ENCODE peak calls at places on chromosomes 2 and 18, in eight cellular contexts. One of them, this sample, is unnamed.

GRCh38 chr2:73103018-73103542 is 9.7 kb downstream of the RAB11FIP5 start:
- DNase-seq in endodermal cell: peak
- DNase-seq in IMR-90: no peak
- DNase-seq in body of pancreas: no peak
- DNase-seq in right cardiac atrium: peak
- DNase-seq in left ventricle myocardium inferior: no peak
- DNase-seq in heart left ventricle: no peak
- DNase-seq in A549: no peak
- DNase-seq in this sample: no peak

GRCh38 chr2:222993920-222994650 is 57.9 kb upstream of the KCNE4 start:
- DNase-seq in A549: no peak
- DNase-seq in right cardiac atrium: peak
- DNase-seq in body of pancreas: peak
- DNase-seq in left ventricle myocardium inferior: peak
- DNase-seq in heart left ventricle: peak
- DNase-seq in endodermal cell: no peak
- DNase-seq in IMR-90: peak
- DNase-seq in this sample: no peak

GRCh38 chr18:58753976-58754375 is 82.7 kb downstream of the MALT1 start:
- DNase-seq in IMR-90: peak
- DNase-seq in endodermal cell: no peak
- DNase-seq in body of pancreas: no peak
- DNase-seq in A549: no peak
- DNase-seq in left ventricle myocardium inferior: no peak
- DNase-seq in heart left ventricle: no peak
- DNase-seq in right cardiac atrium: no peak
- DNase-seq in this sample: no peak

GRCh38 chr2:57177176-57177575 is 869.4 kb upstream of the VRK2 start:
- DNase-seq in body of pancreas: no peak
- DNase-seq in heart left ventricle: no peak
- DNase-seq in endodermal cell: no peak
- DNase-seq in left ventricle myocardium inferior: no peak
- DNase-seq in A549: no peak
- DNase-seq in IMR-90: no peak
- DNase-seq in right cardiac atrium: no peak
- DNase-seq in this sample: no peak

GRCh38 chr2:227406177-227407031 is 18.7 kb upstream of the SCYGR1 start:
- DNase-seq in IMR-90: peak
- DNase-seq in A549: peak
- DNase-seq in heart left ventricle: peak
- DNase-seq in endodermal cell: peak
- DNase-seq in left ventricle myocardium inferior: peak
- DNase-seq in body of pancreas: peak
- DNase-seq in right cardiac atrium: peak
- DNase-seq in this sample: no peak

GRCh38 chr2:11260979-11261378 is 83.5 kb downstream of the ROCK2 start:
- DNase-seq in IMR-90: no peak
- DNase-seq in right cardiac atrium: no peak
- DNase-seq in body of pancreas: no peak
- DNase-seq in A549: no peak
- DNase-seq in endodermal cell: no peak
- DNase-seq in heart left ventricle: no peak
- DNase-seq in left ventricle myocardium inferior: no peak
- DNase-seq in this sample: no peak

GRCh38 chr2:101516833-101517690 is 42.1 kb upstream of the RFX8 start:
- DNase-seq in endodermal cell: no peak
- DNase-seq in IMR-90: peak
- DNase-seq in A549: peak
- DNase-seq in body of pancreas: no peak
- DNase-seq in heart left ventricle: no peak
- DNase-seq in left ventricle myocardium inferior: no peak
- DNase-seq in right cardiac atrium: no peak
- DNase-seq in this sample: no peak

GRCh38 chr2:133680399-133681044 is 112.3 kb upstream of the NCKAP5 start:
- DNase-seq in endodermal cell: no peak
- DNase-seq in heart left ventricle: no peak
- DNase-seq in right cardiac atrium: no peak
- DNase-seq in A549: no peak
- DNase-seq in left ventricle myocardium inferior: no peak
- DNase-seq in body of pancreas: no peak
- DNase-seq in IMR-90: no peak
- DNase-seq in this sample: no peak

GRCh38 chr18:2395427-2396161 is 175.7 kb downstream of the METTL4 start:
- DNase-seq in right cardiac atrium: no peak
- DNase-seq in body of pancreas: no peak
- DNase-seq in heart left ventricle: no peak
- DNase-seq in IMR-90: no peak
- DNase-seq in left ventricle myocardium inferior: no peak
- DNase-seq in endodermal cell: no peak
- DNase-seq in A549: no peak
- DNase-seq in this sample: no peak

GRCh38 chr18:9742588-9743131 is 34.6 kb downstream of the RAB31 start:
- DNase-seq in heart left ventricle: no peak
- DNase-seq in IMR-90: peak
- DNase-seq in right cardiac atrium: no peak
- DNase-seq in endodermal cell: peak
- DNase-seq in A549: no peak
- DNase-seq in left ventricle myocardium inferior: no peak
- DNase-seq in body of pancreas: no peak
- DNase-seq in this sample: no peak

GRCh38 chr2:173680574-173680973 is 284.6 kb downstream of the SP3 start:
- DNase-seq in heart left ventricle: no peak
- DNase-seq in right cardiac atrium: no peak
- DNase-seq in endodermal cell: no peak
- DNase-seq in IMR-90: peak
- DNase-seq in body of pancreas: no peak
- DNase-seq in A549: no peak
- DNase-seq in left ventricle myocardium inferior: no peak
- DNase-seq in this sample: no peak

GRCh38 chr2:107025869-107026380 is 140.0 kb upstream of the ST6GAL2 start:
- DNase-seq in endodermal cell: no peak
- DNase-seq in A549: peak
- DNase-seq in body of pancreas: no peak
- DNase-seq in heart left ventricle: no peak
- DNase-seq in right cardiac atrium: no peak
- DNase-seq in IMR-90: peak
- DNase-seq in left ventricle myocardium inferior: no peak
- DNase-seq in this sample: no peak

GRCh38 chr2:131431336-131431735 is 44.6 kb upstream of the TUBA3D start:
- DNase-seq in left ventricle myocardium inferior: no peak
- DNase-seq in IMR-90: peak
- DNase-seq in A549: no peak
- DNase-seq in right cardiac atrium: no peak
- DNase-seq in body of pancreas: no peak
- DNase-seq in endodermal cell: no peak
- DNase-seq in heart left ventricle: no peak
- DNase-seq in this sample: no peak

GRCh38 chr2:118983133-118983532 is 41.1 kb downstream of the MARCO start:
- DNase-seq in left ventricle myocardium inferior: no peak
- DNase-seq in right cardiac atrium: no peak
- DNase-seq in IMR-90: no peak
- DNase-seq in heart left ventricle: no peak
- DNase-seq in A549: no peak
- DNase-seq in endodermal cell: no peak
- DNase-seq in body of pancreas: no peak
- DNase-seq in this sample: no peak

GRCh38 chr2:202249521-202249850 is 11.1 kb upstream of the SUMO1 start:
- DNase-seq in right cardiac atrium: no peak
- DNase-seq in left ventricle myocardium inferior: no peak
- DNase-seq in endodermal cell: peak
- DNase-seq in IMR-90: peak
- DNase-seq in heart left ventricle: no peak
- DNase-seq in body of pancreas: no peak
- DNase-seq in A549: no peak
- DNase-seq in this sample: no peak

GRCh38 chr2:65275141-65275540 is 47.5 kb downstream of the ACTR2 start:
- DNase-seq in left ventricle myocardium inferior: no peak
- DNase-seq in endodermal cell: peak
- DNase-seq in body of pancreas: no peak
- DNase-seq in A549: no peak
- DNase-seq in right cardiac atrium: no peak
- DNase-seq in IMR-90: no peak
- DNase-seq in heart left ventricle: no peak
- DNase-seq in this sample: no peak

DNA sequence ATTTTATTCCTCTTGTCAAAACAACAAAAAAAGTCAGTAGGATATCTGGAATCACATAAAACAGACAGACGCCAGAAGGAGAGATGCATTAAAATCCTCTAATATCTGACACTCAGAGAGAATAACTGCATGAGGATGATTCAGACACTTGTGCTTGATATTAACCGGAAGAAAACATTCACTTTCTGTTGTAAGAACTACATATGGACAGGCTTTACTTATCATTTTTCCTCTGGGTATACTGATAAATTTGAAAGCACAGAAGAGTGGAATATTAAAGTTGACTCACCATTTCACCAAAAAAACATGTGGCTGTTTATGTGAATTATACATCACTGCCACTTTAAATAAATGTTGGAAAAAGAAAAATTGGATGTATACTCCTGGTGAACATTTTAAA is 589.1 kb upstream of the CDH2 start:
- DNase-seq in A549: no peak
- DNase-seq in heart left ventricle: no peak
- DNase-seq in endodermal cell: no peak
- DNase-seq in IMR-90: peak
- DNase-seq in left ventricle myocardium inferior: no peak
- DNase-seq in right cardiac atrium: no peak
- DNase-seq in body of pancreas: no peak
- DNase-seq in this sample: no peak
- H3K27ac ChIP-seq in A549: no peak
- H3K27ac ChIP-seq in heart left ventricle: no peak
- H3K27ac ChIP-seq in endodermal cell: no peak
- H3K27ac ChIP-seq in IMR-90: no peak
- H3K27ac ChIP-seq in left ventricle myocardium inferior: no peak
- H3K27ac ChIP-seq in right cardiac atrium: no peak
- H3K27ac ChIP-seq in body of pancreas: no peak
- H3K27ac ChIP-seq in this sample: no peak

DNA sequence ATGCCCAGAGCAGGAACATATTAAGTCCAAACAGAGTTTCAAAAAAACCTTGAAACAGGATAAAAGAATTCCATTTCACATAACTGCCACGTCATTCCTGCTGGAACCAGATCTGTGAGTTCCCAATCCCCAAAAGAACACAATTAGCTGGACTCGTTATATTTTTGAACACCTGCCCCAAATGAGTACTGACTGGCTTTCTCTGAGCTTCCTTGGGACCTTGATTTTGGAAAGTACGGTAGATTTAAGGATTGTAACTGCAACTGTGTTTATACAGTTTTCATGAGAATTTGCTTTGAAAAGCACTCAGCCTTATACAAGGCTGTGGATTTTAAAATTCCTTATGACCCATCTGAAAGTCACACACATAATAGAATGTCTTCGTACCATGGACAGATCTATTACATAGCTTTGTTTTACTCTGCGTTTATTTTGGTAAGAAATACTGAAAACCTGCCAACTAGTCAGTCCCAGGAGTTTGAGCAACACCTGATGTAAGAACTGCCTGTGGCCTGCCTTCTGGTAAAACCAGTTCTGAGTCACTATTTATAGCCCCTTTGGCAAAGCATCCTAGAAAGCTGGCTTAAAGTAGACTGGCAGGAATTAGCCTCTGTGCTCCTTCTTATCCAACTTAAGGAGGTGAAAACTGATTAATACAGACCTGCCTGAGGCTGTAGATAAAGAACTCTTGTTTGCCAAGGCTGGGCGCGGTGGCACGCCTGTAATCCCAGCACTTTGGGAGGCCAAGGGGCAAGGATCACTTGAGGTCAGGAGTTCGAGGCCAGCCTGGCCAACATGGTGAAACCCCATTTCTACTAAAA is 48.1 kb downstream of the MERTK start:
- DNase-seq in IMR-90: peak
- DNase-seq in heart left ventricle: peak
- DNase-seq in left ventricle myocardium inferior: no peak
- DNase-seq in A549: peak
- DNase-seq in right cardiac atrium: no peak
- DNase-seq in body of pancreas: peak
- DNase-seq in endodermal cell: no peak
- DNase-seq in this sample: no peak
- H3K27ac ChIP-seq in IMR-90: no peak
- H3K27ac ChIP-seq in heart left ventricle: peak
- H3K27ac ChIP-seq in left ventricle myocardium inferior: peak
- H3K27ac ChIP-seq in A549: peak
- H3K27ac ChIP-seq in right cardiac atrium: peak
- H3K27ac ChIP-seq in body of pancreas: peak
- H3K27ac ChIP-seq in endodermal cell: no peak
- H3K27ac ChIP-seq in this sample: no peak

GRCh38 chr2:100293341-100294161 is 28.8 kb downstream of the LONRF2 start:
- DNase-seq in left ventricle myocardium inferior: no peak
- DNase-seq in IMR-90: peak
- DNase-seq in right cardiac atrium: no peak
- DNase-seq in A549: no peak
- DNase-seq in heart left ventricle: no peak
- DNase-seq in body of pancreas: no peak
- DNase-seq in endodermal cell: no peak
- DNase-seq in this sample: no peak

GRCh38 chr2:100289020-100289419 is 33.3 kb downstream of the LONRF2 start:
- DNase-seq in heart left ventricle: no peak
- DNase-seq in IMR-90: no peak
- DNase-seq in A549: no peak
- DNase-seq in left ventricle myocardium inferior: no peak
- DNase-seq in body of pancreas: no peak
- DNase-seq in right cardiac atrium: no peak
- DNase-seq in endodermal cell: no peak
- DNase-seq in this sample: no peak

GRCh38 chr2:100292022-100292580 is 30.2 kb downstream of the LONRF2 start:
- DNase-seq in body of pancreas: peak
- DNase-seq in left ventricle myocardium inferior: no peak
- DNase-seq in right cardiac atrium: no peak
- DNase-seq in heart left ventricle: no peak
- DNase-seq in A549: peak
- DNase-seq in endodermal cell: peak
- DNase-seq in IMR-90: peak
- DNase-seq in this sample: no peak

GRCh38 chr2:100290718-100291151 is 31.6 kb downstream of the LONRF2 start:
- DNase-seq in right cardiac atrium: no peak
- DNase-seq in endodermal cell: no peak
- DNase-seq in A549: no peak
- DNase-seq in heart left ventricle: no peak
- DNase-seq in left ventricle myocardium inferior: no peak
- DNase-seq in IMR-90: no peak
- DNase-seq in body of pancreas: no peak
- DNase-seq in this sample: no peak

GRCh38 chr2:100291152-100291970 is 30.9 kb downstream of the LONRF2 start:
- DNase-seq in body of pancreas: peak
- DNase-seq in left ventricle myocardium inferior: no peak
- DNase-seq in heart left ventricle: peak
- DNase-seq in A549: peak
- DNase-seq in IMR-90: peak
- DNase-seq in endodermal cell: peak
- DNase-seq in right cardiac atrium: no peak
- DNase-seq in this sample: peak
- H3K27ac ChIP-seq in body of pancreas: peak
- H3K27ac ChIP-seq in left ventricle myocardium inferior: no peak
- H3K27ac ChIP-seq in heart left ventricle: no peak
- H3K27ac ChIP-seq in A549: peak
- H3K27ac ChIP-seq in IMR-90: peak
- H3K27ac ChIP-seq in endodermal cell: peak
- H3K27ac ChIP-seq in right cardiac atrium: no peak
- H3K27ac ChIP-seq in this sample: no peak

GRCh38 chr2:177285892-177286715 is 21.6 kb upstream of the NFE2L2 start:
- DNase-seq in IMR-90: no peak
- DNase-seq in endodermal cell: no peak
- DNase-seq in body of pancreas: no peak
- DNase-seq in right cardiac atrium: no peak
- DNase-seq in heart left ventricle: no peak
- DNase-seq in left ventricle myocardium inferior: no peak
- DNase-seq in A549: no peak
- DNase-seq in this sample: no peak
- H3K27ac ChIP-seq in IMR-90: peak
- H3K27ac ChIP-seq in endodermal cell: no peak
- H3K27ac ChIP-seq in body of pancreas: no peak
- H3K27ac ChIP-seq in right cardiac atrium: no peak
- H3K27ac ChIP-seq in heart left ventricle: no peak
- H3K27ac ChIP-seq in left ventricle myocardium inferior: no peak
- H3K27ac ChIP-seq in A549: no peak
- H3K27ac ChIP-seq in this sample: no peak

This sample was measured in CD4-positive, alpha-beta T cell.